ENCODE peak calls at places on chromosomes 5 and 9, in five cellular contexts. N, B, F, T and K are unnamed samples. For H3K4me1, the result is how much of the 10 kb centered on the place peaks cover.

GRCh38 chr9:113444736-113445135 is 18.8 kb upstream of the RGS3 start:
- DNase-seq in T (no peak), N (no peak), F (no peak), B (no peak), K (no peak)

GRCh38 chr9:87792831-87793288 is 66.9 kb downstream of the CTSL start:
- DNase-seq in B (peak), N (peak), T (peak), F (peak), K (no peak)

GRCh38 chr9:90870646-90871326 is 69.2 kb downstream of the SYK start:
- DNase-seq in F (no peak), T (peak), B (peak), N (peak), K (no peak)

GRCh38 chr5:159605585-159605984 is 275.3 kb upstream of the IL12B start:
- DNase-seq in T (no peak), N (no peak), F (peak), B (no peak), K (no peak)

GRCh38 chr9:134783699-134784039 is 96.9 kb upstream of the FCN2 start:
- DNase-seq in B (no peak), N (no peak), F (peak), T (no peak), K (no peak)

GRCh38 chr9:76761448-76761847 is 2.8 kb upstream of the PCA3 start:
- DNase-seq in F (no peak), B (peak), N (no peak), T (peak), K (no peak)

GRCh38 chr9:115891929-115892328 is 261.7 kb upstream of the PAPPA start:
- DNase-seq in F (no peak), N (no peak), B (peak), T (peak), K (no peak)

GRCh38 chr5:88889165-88890069 is 6.4 kb upstream of the MEF2C start:
- DNase-seq in B (peak), N (peak), T (peak), F (peak), K (no peak)

GRCh38 chr5:135085936-135086235 is 51.9 kb upstream of the PITX1 start:
- DNase-seq in N (no peak), T (no peak), F (no peak), B (no peak), K (no peak)

GRCh38 chr5:133763744-133764143 is 151.4 kb upstream of the FSTL4 start:
- DNase-seq in F (no peak), B (no peak), N (no peak), T (no peak), K (no peak)

GRCh38 chr5:125277494-125278154 is 531.2 kb upstream of the ZNF608 start:
- DNase-seq in T (peak), N (no peak), F (no peak), B (peak), K (no peak)

GRCh38 chr9:7216004-7216821 is 458.4 kb downstream of the KDM4C start:
- DNase-seq in B (peak), N (no peak), F (no peak), T (peak), K (no peak)

GRCh38 chr9:112556497-112557085 is 70.0 kb downstream of the KIAA1958 start:
- DNase-seq in T (peak), B (peak), N (no peak), F (no peak), K (no peak)

GRCh38 chr9:111838439-111838838 is 43.7 kb upstream of the SHOC1 start:
- DNase-seq in F (no peak), B (no peak), N (no peak), T (no peak), K (no peak)

GRCh38 chr5:171736976-171737848 is 48.4 kb upstream of the SMIM23 start:
- DNase-seq in F (peak), T (no peak), N (no peak), B (no peak), K (no peak)

GRCh38 chr9:5185220-5185840 is at the start of gene INSL6:
- DNase-seq in N (no peak), B (no peak), T (no peak), F (no peak), K (no peak)

GRCh38 chr9:89379508-89380115 is 61.3 kb downstream of the SECISBP2 start:
- DNase-seq in F (no peak), T (no peak), B (no peak), N (no peak), K (no peak)

GRCh38 chr9:130283514-130284248 is 18.1 kb downstream of the HMCN2 start:
- DNase-seq in B (no peak), T (no peak), N (no peak), F (no peak), K (no peak)

DNA sequence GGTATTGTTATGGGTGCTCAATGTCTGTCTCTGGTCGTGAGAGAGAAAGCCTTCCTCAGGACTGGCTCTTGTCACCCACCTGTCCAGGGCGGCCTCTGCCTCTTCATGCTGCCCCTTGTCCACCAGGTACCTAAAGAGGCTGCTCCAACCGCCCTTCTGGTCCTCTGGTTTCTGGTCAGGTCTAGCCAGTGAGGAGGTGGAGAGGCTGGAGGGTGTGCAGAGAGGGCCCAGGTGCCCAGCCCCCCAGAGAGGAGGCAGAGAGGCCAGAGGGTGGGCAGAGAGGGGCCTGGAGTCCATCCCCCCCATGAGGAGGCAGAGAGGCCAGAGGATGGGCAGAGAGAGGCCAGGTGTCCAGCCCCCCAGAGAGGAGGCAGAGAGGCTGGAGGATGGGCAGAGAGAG is 329.8 kb upstream of the IRX4 start:
- DNase-seq in N (no peak), T (no peak), B (no peak), F (no peak), K (no peak)
- H3K4me1 ChIP-seq in N (under half), T (under half), B (under half), F (under half), K (under half)

DNA sequence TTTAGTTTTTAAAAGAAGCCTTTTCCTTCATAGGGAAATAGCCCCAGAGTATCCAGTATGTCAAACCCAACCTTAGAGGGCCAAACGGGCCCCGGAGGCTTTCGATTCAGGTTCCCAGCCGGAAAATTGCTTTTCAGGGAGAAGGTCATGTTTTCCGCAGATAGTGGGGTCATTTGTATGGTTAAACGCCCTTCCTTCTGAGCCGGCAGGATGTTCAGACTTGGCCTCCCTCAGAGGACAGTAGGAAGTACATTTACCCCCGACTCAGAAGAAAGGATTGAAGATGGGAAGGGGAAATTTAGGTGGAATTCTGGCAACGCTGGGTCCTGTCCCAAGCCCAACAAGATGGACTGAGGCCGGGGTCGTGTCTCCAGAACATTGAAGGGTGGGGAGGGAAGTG is 195.2 kb downstream of the AOPEP start:
- DNase-seq in N (no peak), F (no peak), B (no peak), T (no peak), K (no peak)
- H3K27ac ChIP-seq in N (peak), F (peak), B (peak), T (peak), K (no peak)

GRCh38 chr5:150638053-150638444 is 2.4 kb upstream of the SYNPO start:
- DNase-seq in B (no peak), F (no peak), N (no peak), T (no peak), K (no peak)
- H3K4me1 ChIP-seq in B (half or more), F (half or more), N (under half), T (half or more), K (under half)

GRCh38 chr5:979100-979817 is 29.3 kb upstream of the NKD2 start:
- DNase-seq in N (no peak), T (no peak), F (no peak), B (no peak), K (no peak)

GRCh38 chr5:981466-981865 is 27.1 kb upstream of the NKD2 start:
- DNase-seq in F (no peak), T (no peak), N (no peak), B (no peak), K (no peak)

GRCh38 chr5:982377-983237 is 26.0 kb upstream of the NKD2 start:
- DNase-seq in N (no peak), B (peak), F (no peak), T (no peak), K (peak)

GRCh38 chr5:980001-980588 is 28.5 kb upstream of the NKD2 start:
- DNase-seq in B (no peak), F (no peak), T (no peak), N (no peak), K (no peak)

DNA sequence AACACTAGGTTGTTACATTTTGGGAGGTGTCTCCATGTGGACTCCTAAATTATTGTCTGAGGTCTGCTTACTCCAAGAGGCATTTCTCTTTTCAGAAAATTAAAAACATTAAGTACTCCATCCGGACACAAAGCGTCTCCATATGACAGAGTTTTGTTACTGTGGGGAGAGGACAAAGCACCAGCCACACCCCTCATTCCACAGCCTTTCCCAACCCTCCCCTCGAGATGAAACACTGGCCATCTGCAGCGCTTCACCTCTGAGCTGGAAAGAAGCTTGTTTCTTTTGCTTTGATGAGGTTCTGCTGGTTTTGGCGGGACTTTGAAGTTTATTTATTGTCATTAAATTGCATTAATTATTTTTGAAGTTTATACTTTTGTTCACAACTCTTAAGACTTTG is 27.7 kb upstream of the NKD2 start:
- DNase-seq in T (no peak), B (no peak), F (no peak), N (no peak), K (no peak)
- H3K27ac ChIP-seq in T (no peak), B (no peak), F (peak), N (peak), K (no peak)

GRCh38 chr9:124297915-124298645 is 40.3 kb downstream of the NEK6 start:
- DNase-seq in T (no peak), F (no peak), N (no peak), B (no peak), K (no peak)
- H3K4me1 ChIP-seq in T (half or more), F (half or more), N (under half), B (half or more), K (under half)

GRCh38 chr9:107971241-107971640 is 481.7 kb upstream of the KLF4 start:
- DNase-seq in F (no peak), B (no peak), T (no peak), N (no peak), K (no peak)

GRCh38 chr9:107980984-107981383 is 491.4 kb upstream of the KLF4 start:
- DNase-seq in T (no peak), F (no peak), N (no peak), B (no peak), K (no peak)

GRCh38 chr9:107973451-107973850 is 483.9 kb upstream of the KLF4 start:
- DNase-seq in N (no peak), T (no peak), F (no peak), B (no peak), K (no peak)

GRCh38 chr9:107976767-107977166 is 487.2 kb upstream of the KLF4 start:
- DNase-seq in F (peak), T (no peak), B (no peak), N (peak), K (no peak)

GRCh38 chr9:107975426-107976010 is 485.9 kb upstream of the KLF4 start:
- DNase-seq in T (no peak), N (peak), B (no peak), F (no peak), K (no peak)
- H3K27ac ChIP-seq in T (no peak), N (peak), B (no peak), F (peak), K (no peak)

GRCh38 chr5:42598311-42598710 is 158.3 kb upstream of the CCDC152 start:
- DNase-seq in F (no peak), N (no peak), T (no peak), B (no peak), K (no peak)
- H3K4me1 ChIP-seq in F (under half), N (under half), T (under half), B (under half), K (under half)